ENCODE peak calls at places on chromosomes 11 and 22, in four cellular contexts. T is choroid plexus epithelial cell, O is AG04450, F is neural crest cell. S is an unnamed sample.
A peak's percentile ranks its signal among the peaks of the same experiment; 100 is the strongest.

GRCh38 chr11:126114486-126115252 is 52.0 kb upstream of the CDON start:
- DNase-seq in T (peak; percentile 43), O (no peak), F (no peak), S (no peak)

GRCh38 chr11:118415739-118416068 is 14.3 kb downstream of the ATP5MG start:
- DNase-seq in T (peak; percentile 96), O (peak; percentile 95), F (no peak), S (peak; percentile 69)

GRCh38 chr11:2803186-2804057 is 82.2 kb downstream of the CDKN1C start:
- DNase-seq in T (no peak), O (no peak), F (no peak), S (no peak)

GRCh38 chr22:28922540-28923244 is 39.3 kb downstream of the ZNRF3 start:
- DNase-seq in T (no peak), O (no peak), F (no peak), S (no peak)

GRCh38 chr11:126185200-126186030 is 26.0 kb downstream of the RPUSD4 start:
- DNase-seq in T (no peak), O (no peak), F (no peak), S (no peak)

GRCh38 chr11:79100093-79100704 is 340.6 kb downstream of the TENM4 start:
- DNase-seq in T (peak; percentile 80), O (no peak), F (peak; percentile 38), S (no peak)

GRCh38 chr11:110984147-110984546 is 261.4 kb upstream of the POU2AF2 start:
- DNase-seq in T (peak; percentile 92), O (peak; percentile 36), F (no peak), S (no peak)

GRCh38 chr11:124197999-124198398 is 14.9 kb downstream of the OR10D3 start:
- DNase-seq in T (no peak), O (no peak), F (no peak), S (no peak)

GRCh38 chr11:75740681-75741080 is 23.0 kb downstream of the MOGAT2 start:
- DNase-seq in T (no peak), O (no peak), F (no peak), S (no peak)

GRCh38 chr11:116882386-116882785 is 45.0 kb upstream of the APOA1 start:
- DNase-seq in T (peak; percentile 53), O (peak; percentile 61), F (no peak), S (peak; percentile 77)

GRCh38 chr11:86951706-86952105 is 3.5 kb downstream of the FZD4 start:
- DNase-seq in T (no peak), O (no peak), F (no peak), S (no peak)

GRCh38 chr22:29786026-29786425 is 18.9 kb downstream of the UQCR10 start:
- DNase-seq in T (no peak), O (no peak), F (no peak), S (no peak)

GRCh38 chr11:32109596-32109995 is 18.7 kb downstream of the RCN1 start:
- DNase-seq in T (no peak), O (no peak), F (no peak), S (no peak)

GRCh38 chr11:75195164-75195962 is 44.5 kb downstream of the SLCO2B1 start:
- DNase-seq in T (no peak), O (no peak), F (no peak), S (no peak)

GRCh38 chr11:2511421-2512369 is 66.9 kb downstream of the KCNQ1 start:
- DNase-seq in T (no peak), O (no peak), F (no peak), S (no peak)

GRCh38 chr11:86449993-86450629 is 75.4 kb downstream of the CCDC81 start:
- DNase-seq in T (no peak), O (no peak), F (no peak), S (no peak)

GRCh38 chr22:49789289-49790141 is 38.2 kb downstream of the BRD1 start:
- DNase-seq in T (peak; percentile 76), O (no peak), F (no peak), S (no peak)

GRCh38 chr11:35347921-35348331 is 71.4 kb downstream of the SLC1A2 start:
- DNase-seq in T (no peak), O (peak; percentile 61), F (no peak), S (peak; percentile 71)

GRCh38 chr11:3627291-3627690 is 14.5 kb downstream of the ART5 start:
- DNase-seq in T (peak; percentile 78), O (peak; percentile 51), F (no peak), S (peak; percentile 58)

GRCh38 chr11:6526411-6527135 is 29.5 kb downstream of the DNHD1 start:
- DNase-seq in T (no peak), O (no peak), F (no peak), S (no peak)

GRCh38 chr11:6530848-6531247 is 33.8 kb downstream of the DNHD1 start:
- DNase-seq in T (no peak), O (no peak), F (no peak), S (no peak)

DNA sequence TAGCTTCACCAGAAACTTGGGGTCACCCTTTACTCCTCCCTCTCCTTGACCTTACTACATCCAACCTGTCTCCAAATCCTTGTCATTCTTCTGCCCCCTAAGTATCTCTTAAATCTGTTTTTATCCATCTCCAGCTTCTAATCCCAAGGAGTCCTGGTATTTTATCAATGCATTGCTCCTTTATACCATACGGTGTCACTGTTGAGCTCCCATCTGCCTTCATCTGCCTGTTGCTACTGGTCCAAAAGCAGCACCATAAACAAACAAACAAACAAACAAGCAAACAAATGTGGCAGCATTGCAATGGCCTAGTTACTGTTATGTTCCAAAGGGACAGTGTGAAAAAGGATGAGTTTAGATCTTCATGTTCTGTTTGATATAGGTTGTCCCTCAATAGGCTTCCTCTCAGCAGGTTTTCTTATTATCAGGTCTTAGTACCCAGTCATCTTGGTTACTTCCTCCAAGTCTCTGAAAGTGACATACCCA is 34.2 kb downstream of the DNHD1 start:
- DNase-seq in T (peak; percentile 66), O (no peak), F (peak; percentile 28), S (no peak)
- TF ChIP-seq CTCF in T (peak; percentile 87), O (peak; percentile 82), F (peak; percentile 79), S (peak; percentile 82)

DNA sequence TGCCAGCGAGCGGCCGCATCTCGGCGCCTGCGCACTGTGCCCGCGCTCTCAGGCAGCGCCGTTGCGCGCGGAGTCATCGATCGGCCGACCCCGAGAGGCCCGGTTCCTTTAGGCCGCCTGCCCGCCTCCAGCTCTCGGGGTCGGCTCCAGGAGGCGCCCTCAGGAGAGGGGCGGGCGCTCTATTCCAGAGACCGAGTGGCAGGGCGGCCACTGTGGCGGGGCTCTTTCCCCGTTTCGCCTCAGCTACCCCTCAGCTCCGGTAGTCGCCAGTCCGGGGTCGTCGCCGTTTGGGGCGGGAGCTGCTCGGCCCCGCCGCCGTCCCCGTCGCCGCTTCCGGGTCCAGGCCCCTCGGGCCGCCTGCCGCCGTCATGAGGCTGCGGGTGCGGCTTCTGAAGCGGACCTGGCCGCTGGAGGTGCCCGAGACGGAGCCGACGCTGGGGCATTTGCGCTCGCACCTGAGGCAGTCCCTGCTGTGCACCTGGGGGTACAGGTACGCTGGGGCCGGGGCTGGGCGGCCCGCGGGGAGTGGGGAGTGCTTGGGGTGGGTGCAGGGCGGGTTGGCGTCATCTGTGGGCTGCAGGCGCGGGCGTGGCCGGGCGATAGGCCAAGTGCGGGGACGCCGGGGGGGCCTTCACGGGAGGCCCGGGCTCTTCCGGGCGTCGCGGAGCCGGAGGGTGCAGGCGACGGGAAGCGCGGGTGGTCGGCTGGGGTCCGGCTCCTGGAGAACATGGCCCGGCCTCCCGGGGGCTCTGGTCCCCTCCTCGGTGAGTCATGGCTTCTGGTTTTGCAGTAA is at the start of gene FBXO7:
- DNase-seq in T (peak; percentile 95), O (peak; percentile 79), F (peak; percentile 85), S (peak; percentile 26)
- TF ChIP-seq CTCF in T (peak; percentile 55), O (peak; percentile 40), F (peak; percentile 59), S (peak; percentile 60)

DNA sequence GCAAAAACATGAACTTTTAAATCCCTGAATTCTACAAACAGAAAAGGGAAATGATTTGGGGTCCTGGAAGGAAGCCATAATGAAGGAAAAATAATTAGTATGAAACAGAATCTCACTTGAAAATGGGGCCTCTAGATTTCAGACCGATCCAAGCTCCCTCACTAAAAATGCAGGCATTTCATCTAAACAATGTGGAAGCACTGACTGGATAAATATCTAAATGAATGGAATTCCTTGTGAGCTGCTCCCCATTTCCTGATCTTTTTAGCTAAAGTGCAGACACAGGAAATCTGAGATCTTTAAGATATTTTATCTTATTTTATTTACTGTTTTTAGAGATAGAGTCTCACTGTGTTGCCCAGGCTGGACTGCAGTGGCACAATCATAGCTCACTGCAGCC is 1255.8 kb downstream of the LRRC4C start:
- DNase-seq in T (no peak), O (no peak), F (no peak), S (no peak)
- TF ChIP-seq CTCF in T (no peak), O (no peak), F (no peak), S (no peak)

DNA sequence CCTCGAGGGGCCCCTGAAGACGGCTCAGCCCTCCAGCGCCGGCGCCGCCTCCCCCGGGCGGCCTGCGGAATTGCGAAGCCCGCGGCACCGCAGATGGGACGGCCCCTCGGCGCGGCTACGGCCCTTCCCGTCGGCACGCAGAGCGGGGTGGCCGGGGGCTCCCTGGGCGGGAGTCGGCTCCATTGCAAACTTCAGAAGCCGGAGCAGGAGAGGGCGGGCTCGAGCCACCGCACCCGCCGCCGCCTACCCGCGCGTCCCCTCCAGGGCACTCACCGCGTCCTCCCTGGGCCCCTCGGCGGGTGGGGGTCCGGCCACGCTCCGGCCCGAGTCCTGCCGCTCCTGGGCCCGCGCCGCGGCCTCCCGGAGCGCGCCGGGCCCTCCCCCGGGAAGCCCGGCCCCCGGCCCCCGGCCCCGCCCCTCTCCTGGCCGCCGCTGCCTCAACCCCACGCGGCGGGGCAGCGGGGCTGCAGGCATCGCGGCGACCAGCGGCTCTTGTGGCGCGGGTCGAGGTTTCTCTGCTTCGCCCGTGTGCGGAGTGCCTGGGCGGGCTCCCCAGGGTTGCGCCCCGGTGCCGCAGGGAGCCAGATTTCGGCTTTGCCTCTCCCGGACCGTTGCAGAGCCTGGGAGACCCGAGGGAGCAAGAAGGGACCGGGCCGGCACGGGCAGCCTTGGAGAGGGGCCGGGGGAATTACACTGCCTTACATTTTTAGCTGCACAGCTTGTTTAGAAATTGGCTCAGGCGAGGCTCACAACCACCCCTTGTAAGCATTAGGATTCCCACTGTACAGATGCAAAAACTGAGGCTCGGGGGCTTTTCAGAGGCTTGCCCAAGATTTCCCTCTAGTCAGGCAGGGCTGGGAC is at the start of gene PACSIN3:
- DNase-seq in T (no peak), O (no peak), F (peak; percentile 47), S (no peak)
- TF ChIP-seq CTCF in T (no peak), O (no peak), F (peak; percentile 47), S (no peak)

DNA sequence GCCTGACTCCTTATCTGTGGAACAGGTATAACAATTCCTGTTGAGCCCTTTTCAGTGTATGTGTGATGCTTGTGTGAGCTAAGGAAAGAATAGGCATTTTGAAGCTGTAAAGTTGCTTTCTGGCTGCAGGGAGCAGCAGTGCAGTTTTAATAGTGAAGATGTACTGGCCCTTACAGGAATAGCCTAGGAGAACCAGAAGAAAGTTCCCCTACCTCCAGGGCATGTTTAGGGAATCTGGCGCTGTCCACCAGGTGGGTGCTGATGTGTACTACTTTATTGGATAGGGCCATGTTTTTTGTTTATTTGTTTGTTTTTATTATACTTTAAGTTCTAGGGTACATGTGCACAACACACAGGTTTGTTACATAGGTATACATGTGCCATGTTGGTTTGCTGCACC is 11.5 kb downstream of the BMAL1 start:
- DNase-seq in T (peak; percentile 38), O (no peak), F (no peak), S (no peak)
- TF ChIP-seq CTCF in T (peak; percentile 11), O (no peak), F (no peak), S (no peak)

DNA sequence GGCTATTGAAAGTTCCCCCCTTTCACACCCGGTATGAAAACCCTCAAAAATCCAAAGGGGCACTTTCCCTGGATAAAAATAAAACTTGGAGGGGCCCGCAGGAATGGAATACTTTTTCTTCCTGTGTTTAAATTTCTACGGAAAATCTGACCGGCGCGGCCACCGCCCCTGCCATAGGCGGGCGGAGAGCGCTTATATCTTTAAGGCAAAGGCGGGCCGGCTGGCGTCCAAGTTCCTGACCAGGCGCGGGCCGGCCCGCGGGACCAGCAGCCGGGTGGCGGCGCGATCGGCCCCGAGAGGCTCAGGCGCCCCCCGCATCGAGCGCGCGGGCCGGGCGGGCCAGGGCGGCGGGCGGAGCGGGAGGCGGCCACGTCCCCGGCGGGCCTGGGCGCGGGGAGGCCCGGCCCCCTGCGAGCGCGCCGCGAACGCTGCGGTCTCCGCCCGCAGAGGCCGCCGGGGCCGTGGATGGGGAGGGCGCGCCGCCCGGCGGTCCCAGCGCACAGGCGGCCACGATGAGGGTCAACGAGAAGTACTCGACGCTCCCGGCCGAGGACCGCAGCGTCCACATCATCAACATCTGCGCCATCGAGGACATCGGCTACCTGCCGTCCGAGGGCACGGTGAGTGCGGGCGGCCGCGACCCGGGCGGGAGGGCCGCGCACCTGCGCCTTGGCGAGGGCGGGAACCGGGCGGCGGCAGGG is at the start of gene ANO1:
- DNase-seq in T (no peak), O (no peak), F (no peak), S (no peak)
- TF ChIP-seq CTCF in T (no peak), O (no peak), F (no peak), S (no peak)